ENCODE peak calls at places on chromosome 2, in nine cellular contexts. T, B, V, W, G, D, J, F and Y are unnamed samples.

GRCh38 chr2:19790291-19790690 is 111.5 kb downstream of the TTC32 start:
- DNase-seq in B (no peak), F (no peak), W (no peak), D (no peak), G (no peak), T (no peak), V (no peak), J (no peak), Y (no peak)

GRCh38 chr2:217228732-217229131 is 368.9 kb upstream of the TNP1 start:
- DNase-seq in V (no peak), B (no peak), F (no peak), J (no peak), D (no peak), T (no peak), W (no peak), G (peak; percentile 42), Y (no peak)

GRCh38 chr2:36489296-36489695 is 108.7 kb downstream of the FEZ2 start:
- DNase-seq in B (no peak), D (no peak), J (no peak), G (peak; percentile 79), F (no peak), V (peak; percentile 70), W (no peak), T (peak; percentile 65), Y (peak; percentile 65)

GRCh38 chr2:31334311-31335026 is 80.1 kb downstream of the XDH start:
- DNase-seq in W (no peak), V (no peak), G (peak; percentile 65), T (peak; percentile 24), B (no peak), J (no peak), F (no peak), D (no peak), Y (peak; percentile 3)

GRCh38 chr2:8469709-8470493 is 212.0 kb upstream of the ID2 start:
- DNase-seq in T (no peak), W (no peak), B (no peak), F (no peak), J (no peak), D (no peak), G (peak; percentile 22), V (no peak), Y (no peak)

GRCh38 chr2:191501390-191502168 is 176.4 kb upstream of the NABP1 start:
- DNase-seq in V (peak; percentile 64), D (no peak), J (no peak), G (peak; percentile 36), T (peak; percentile 81), W (no peak), B (no peak), F (no peak), Y (no peak)

GRCh38 chr2:185201063-185201462 is 537.5 kb upstream of the FSIP2 start:
- DNase-seq in D (no peak), J (no peak), W (no peak), T (peak; percentile 2), V (no peak), B (no peak), F (no peak), G (no peak), Y (no peak)

GRCh38 chr2:73904952-73905351 is 12.1 kb downstream of the ACTG2 start:
- DNase-seq in W (no peak), G (no peak), T (no peak), J (no peak), D (no peak), F (no peak), B (no peak), V (no peak), Y (no peak)

GRCh38 chr2:102114290-102114721 is 28.2 kb upstream of the IL1R1 start:
- DNase-seq in V (peak; percentile 77), D (no peak), B (no peak), W (no peak), T (peak; percentile 74), G (peak; percentile 100), F (no peak), J (no peak), Y (peak; percentile 91)

GRCh38 chr2:102119255-102119654 is 23.3 kb upstream of the IL1R1 start:
- DNase-seq in V (no peak), G (no peak), B (no peak), F (no peak), W (no peak), J (no peak), T (no peak), D (no peak), Y (no peak)

GRCh38 chr2:102117488-102117887 is 25.1 kb upstream of the IL1R1 start:
- DNase-seq in G (no peak), V (no peak), F (no peak), J (no peak), T (no peak), W (no peak), B (no peak), D (no peak), Y (no peak)

GRCh38 chr2:102114851-102115497 is 27.6 kb upstream of the IL1R1 start:
- DNase-seq in D (no peak), J (no peak), W (peak; percentile 42), T (peak; percentile 61), F (no peak), G (peak; percentile 90), B (no peak), V (no peak), Y (no peak)

GRCh38 chr2:102116675-102117471 is 25.7 kb upstream of the IL1R1 start:
- DNase-seq in D (no peak), T (peak; percentile 87), V (no peak), J (no peak), W (no peak), B (no peak), G (peak; percentile 45), F (no peak), Y (no peak)
- H3K27ac ChIP-seq in D (no peak overlapping the region), T (peak overlapping the region; percentile 55), V (peak overlapping the region; percentile 99), J (peak overlapping the region; percentile 7), W (no peak overlapping the region), B (no peak overlapping the region), G (no peak overlapping the region), F (no peak overlapping the region), Y (no peak overlapping the region)

DNA sequence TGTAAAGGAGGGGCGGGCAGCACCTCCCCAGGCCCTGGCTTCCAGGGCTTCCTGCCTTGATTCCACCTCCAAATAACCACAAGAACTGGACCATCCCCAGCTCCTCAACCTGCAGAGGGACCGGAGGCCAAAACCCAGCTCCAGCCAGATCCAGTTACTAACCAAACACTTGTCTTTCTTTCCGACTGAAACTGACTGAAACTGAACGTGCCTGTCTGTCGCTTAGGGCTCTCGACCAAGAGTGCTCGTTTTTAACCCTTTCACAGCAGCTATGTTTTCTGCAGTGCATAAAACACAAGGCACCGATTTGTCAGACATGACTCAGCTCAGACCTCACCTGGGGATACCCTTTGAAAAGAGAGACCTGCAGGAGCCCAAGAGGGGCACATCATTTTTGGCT is 249.9 kb upstream of the SIX2 start:
- DNase-seq in D (no peak), F (no peak), J (no peak), W (no peak), B (peak; percentile 17), V (peak; percentile 69), G (no peak), T (no peak), Y (no peak)
- H3K4me1 ChIP-seq in D (no peaks in the 10 kb centered on the region), F (no peaks in the 10 kb centered on the region), J (no peaks in the 10 kb centered on the region), W (peaks cover 28% of the 10 kb centered on the region), B (peaks cover 43% of the 10 kb centered on the region), V (no peaks in the 10 kb centered on the region), G (peaks cover 13% of the 10 kb centered on the region), T (no peaks in the 10 kb centered on the region), Y (no peaks in the 10 kb centered on the region)

DNA sequence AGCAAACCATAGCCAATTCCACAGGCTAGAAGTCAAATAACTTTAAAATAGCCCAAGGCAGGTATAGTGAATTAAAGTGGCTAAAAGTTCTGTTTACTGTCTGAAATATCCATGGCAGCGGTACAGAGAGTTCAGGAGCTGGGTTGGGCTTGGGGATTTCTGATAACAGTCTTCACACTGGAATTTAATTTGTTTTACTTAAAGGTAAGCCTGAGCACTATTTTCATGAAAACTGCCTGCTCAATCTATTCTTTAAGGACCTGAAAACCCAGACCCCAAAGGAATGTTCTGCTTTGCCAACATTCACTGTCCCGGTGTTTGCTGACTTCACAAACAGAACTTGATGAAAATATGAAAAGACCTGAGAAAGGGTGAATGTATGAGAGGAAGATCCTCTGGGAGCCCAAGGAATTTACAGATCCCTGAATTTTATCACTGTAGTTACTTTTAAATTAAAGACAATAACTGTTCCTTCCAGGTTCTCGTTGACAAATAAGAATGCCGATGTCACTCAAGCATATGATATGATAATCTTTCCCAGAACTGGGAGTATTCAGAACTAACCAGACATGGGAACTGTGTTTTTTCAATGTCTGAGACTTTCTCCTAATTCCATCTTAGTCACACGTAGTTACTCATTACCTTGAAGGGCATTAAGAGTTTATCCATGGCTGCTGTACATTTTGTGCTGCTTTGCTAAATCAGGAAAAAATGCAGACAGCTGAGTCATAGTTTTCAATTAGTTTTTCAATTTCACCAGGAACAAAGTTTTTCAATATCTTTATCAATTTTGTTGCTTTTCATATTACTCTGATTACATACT is 28.3 kb upstream of the ITGB6 start:
- DNase-seq in J (no peak), T (peak; percentile 76), V (peak; percentile 86), D (no peak), W (no peak), G (peak; percentile 97), F (no peak), B (no peak), Y (peak; percentile 91)
- H3K27ac ChIP-seq in J (no peak overlapping the region), T (no peak overlapping the region), V (peak overlapping the region; percentile 93), D (no peak overlapping the region), W (peak overlapping the region; percentile 90), G (peak overlapping the region; percentile 99), F (no peak overlapping the region), B (no peak overlapping the region), Y (peak overlapping the region; percentile 95)

GRCh38 chr2:207253946-207254345 is 88.2 kb upstream of the KLF7 start:
- DNase-seq in F (no peak), T (peak; percentile 67), D (no peak), W (no peak), J (no peak), G (peak; percentile 98), B (no peak), V (peak; percentile 87), Y (peak; percentile 78)

GRCh38 chr2:207252979-207253640 is 87.4 kb upstream of the KLF7 start:
- DNase-seq in B (peak; percentile 43), V (peak; percentile 67), D (no peak), W (no peak), F (no peak), G (peak; percentile 31), T (no peak), J (no peak), Y (peak; percentile 14)

GRCh38 chr2:207256026-207256425 is 90.3 kb upstream of the KLF7 start:
- DNase-seq in B (no peak), F (no peak), T (no peak), D (no peak), W (no peak), G (peak; percentile 8), V (no peak), J (no peak), Y (no peak)

GRCh38 chr2:207255565-207255964 is 89.8 kb upstream of the KLF7 start:
- DNase-seq in D (no peak), B (no peak), T (no peak), J (no peak), F (no peak), V (no peak), G (no peak), W (no peak), Y (no peak)

DNA sequence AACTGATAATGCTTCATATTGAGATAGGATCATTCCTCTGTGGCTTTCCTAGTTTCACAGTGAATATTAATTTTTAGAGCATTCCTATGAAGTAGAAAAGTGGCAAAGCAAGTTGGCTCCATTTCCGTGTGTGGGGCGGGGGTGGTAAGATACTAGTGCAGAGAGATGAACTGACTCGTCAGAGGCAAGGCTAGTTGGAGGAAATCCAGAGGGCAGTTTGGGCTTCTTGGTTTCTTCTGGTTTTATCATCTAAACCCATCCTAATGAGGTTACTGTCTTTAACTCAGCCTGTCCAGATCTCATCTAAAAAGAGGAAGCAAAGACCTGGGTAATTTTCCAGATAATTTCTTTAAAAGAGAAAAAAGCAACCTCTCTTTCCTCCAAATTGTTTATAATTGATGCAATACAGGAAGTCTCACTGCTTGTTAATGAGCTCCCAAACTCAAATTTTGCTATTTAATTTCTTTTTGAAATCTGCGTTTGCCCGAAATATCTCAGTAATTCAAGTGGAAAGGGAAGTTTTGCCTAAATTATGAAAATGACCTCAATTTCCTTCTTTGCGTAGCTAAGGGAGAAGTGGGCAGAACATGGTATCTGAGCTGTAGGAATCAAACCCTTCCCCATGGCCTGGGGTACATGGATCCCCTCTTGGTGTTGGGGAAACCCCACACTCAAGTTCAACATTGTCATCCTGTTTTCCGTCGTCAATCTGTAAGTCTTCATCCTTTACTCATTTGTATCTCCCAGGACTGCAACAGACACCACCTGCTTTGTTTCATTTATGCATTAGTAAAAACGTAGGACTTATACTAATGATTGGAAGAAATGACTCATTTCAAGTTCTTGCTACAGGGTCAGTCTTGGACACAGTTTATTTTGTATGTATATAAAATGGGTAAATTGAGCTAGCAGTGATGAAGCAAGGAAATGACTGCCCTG is 89.0 kb upstream of the KLF7 start:
- DNase-seq in B (no peak), G (peak; percentile 87), D (no peak), V (no peak), F (no peak), J (no peak), W (no peak), T (peak; percentile 81), Y (no peak)
- H3K4me1 ChIP-seq in B (peaks cover 17% of the 10 kb centered on the region), G (peaks cover 84% of the 10 kb centered on the region), D (no peaks in the 10 kb centered on the region), V (peaks cover 85% of the 10 kb centered on the region), F (peaks cover 36% of the 10 kb centered on the region), J (peaks cover 36% of the 10 kb centered on the region), W (peaks cover 26% of the 10 kb centered on the region), T (peaks cover 61% of the 10 kb centered on the region), Y (peaks cover 44% of the 10 kb centered on the region)